ENCODE peak calls at places on chromosomes 3 and 15, in eight cellular contexts. E, A, V, W, T, R, S and H are unnamed samples.

GRCh38 chr15:34122771-34123183 is 20.9 kb downstream of the PGBD4 start:
- DNase-seq in R (peak; percentile 59), S (no peak), A (no peak), V (no peak), T (no peak), W (no peak), E (no peak), H (no peak)

GRCh38 chr3:4065080-4065479 is 238.1 kb upstream of the SETMAR start:
- DNase-seq in T (no peak), E (no peak), S (no peak), A (no peak), R (no peak), V (no peak), W (no peak), H (no peak)

GRCh38 chr3:6542795-6543194 is 318.1 kb upstream of the GRM7 start:
- DNase-seq in R (no peak), W (no peak), V (no peak), T (no peak), A (no peak), S (peak; percentile 10), E (no peak), H (no peak)

GRCh38 chr15:36590838-36591237 is 11.4 kb downstream of the CDIN1 start:
- DNase-seq in T (no peak), S (no peak), A (no peak), E (no peak), R (no peak), V (no peak), W (no peak), H (no peak)

GRCh38 chr3:90241481-90241880 is 1134.1 kb downstream of the EPHA3 start:
- DNase-seq in S (no peak), A (no peak), R (no peak), V (no peak), T (no peak), E (no peak), W (no peak), H (no peak)

GRCh38 chr15:28983432-28984311 is 97.9 kb downstream of the APBA2 start:
- DNase-seq in V (no peak), A (no peak), W (peak; percentile 66), T (no peak), S (no peak), R (no peak), E (no peak), H (no peak)

GRCh38 chr15:83545803-83546534 is 98.8 kb downstream of the SH3GL3 start:
- DNase-seq in T (no peak), R (no peak), V (no peak), A (no peak), S (no peak), W (no peak), E (no peak), H (no peak)

GRCh38 chr15:93107646-93108045 is 18.6 kb upstream of the RGMA start:
- DNase-seq in E (no peak), V (no peak), A (no peak), S (no peak), W (no peak), T (no peak), R (no peak), H (no peak)

GRCh38 chr15:98801234-98801561 is 152.9 kb downstream of the IGF1R start:
- DNase-seq in S (peak; percentile 47), W (peak; percentile 59), E (no peak), T (peak; percentile 87), A (no peak), R (no peak), V (no peak), H (peak; percentile 80)

GRCh38 chr3:27927882-27928281 is 205.8 kb upstream of the EOMES start:
- DNase-seq in E (no peak), V (no peak), T (no peak), S (no peak), A (no peak), R (no peak), W (no peak), H (no peak)

GRCh38 chr3:157155591-157155990 is 4.4 kb downstream of the CCNL1 start:
- DNase-seq in T (no peak), W (no peak), E (no peak), V (no peak), R (no peak), S (no peak), A (no peak), H (no peak)

GRCh38 chr15:22873204-22873701 is 34.8 kb downstream of the NIPA2 start:
- DNase-seq in W (peak; percentile 63), T (no peak), R (peak; percentile 30), V (no peak), E (no peak), S (no peak), A (no peak), H (no peak)

GRCh38 chr3:185714085-185714484 is 110.8 kb downstream of the IGF2BP2 start:
- DNase-seq in V (no peak), E (no peak), S (no peak), R (no peak), T (no peak), W (no peak), A (no peak), H (no peak)

GRCh38 chr3:11212301-11212613 is 58.0 kb downstream of the HRH1 start:
- DNase-seq in W (no peak), R (peak; percentile 69), E (no peak), T (no peak), V (no peak), A (no peak), S (no peak), H (no peak)